ENCODE peak calls at places on chromosomes 3 and 15, in six cellular contexts. Q, T, E, J, U and D are unnamed samples.

GRCh38 chr15:70018646-70019600 is 78.8 kb downstream of the TLE3 start:
- DNase-seq in Q (no peak), T (no peak), E (no peak), J (no peak), U (no peak), D (no peak)

GRCh38 chr3:63661242-63661641 is 8.8 kb downstream of the SNTN start:
- DNase-seq in Q (no peak), T (no peak), E (no peak), J (no peak), U (no peak), D (no peak)

GRCh38 chr3:29536016-29536736 is 255.3 kb downstream of the RBMS3 start:
- DNase-seq in Q (no peak), T (no peak), E (no peak), J (no peak), U (no peak), D (no peak)

GRCh38 chr3:158709666-158710083 is 22.6 kb downstream of the RARRES1 start:
- DNase-seq in Q (no peak), T (no peak), E (no peak), J (no peak), U (no peak), D (no peak)

GRCh38 chr3:18740631-18741583 is 315.8 kb upstream of the SATB1 start:
- DNase-seq in Q (no peak), T (peak), E (peak), J (no peak), U (no peak), D (peak)

GRCh38 chr3:159499031-159499793 is 489.4 kb upstream of the IL12A start:
- DNase-seq in Q (no peak), T (no peak), E (no peak), J (no peak), U (no peak), D (no peak)

GRCh38 chr15:76328962-76329361 is 7.6 kb upstream of the ISL2 start:
- DNase-seq in Q (no peak), T (no peak), E (no peak), J (no peak), U (no peak), D (no peak)

GRCh38 chr3:56753206-56753605 is 48.5 kb downstream of the ARHGEF3 start:
- DNase-seq in Q (no peak), T (peak), E (peak), J (no peak), U (no peak), D (no peak)

GRCh38 chr3:15471861-15472260 is 44.5 kb downstream of the EAF1 start:
- DNase-seq in Q (no peak), T (no peak), E (no peak), J (no peak), U (no peak), D (no peak)

GRCh38 chr3:11567516-11568467 is 75.9 kb downstream of the VGLL4 start:
- DNase-seq in Q (no peak), T (no peak), E (no peak), J (no peak), U (no peak), D (no peak)

GRCh38 chr3:49812916-49813496 is 747 bp downstream of the UBA7 start:
- DNase-seq in Q (no peak), T (no peak), E (no peak), J (no peak), U (no peak), D (no peak)

GRCh38 chr15:29675791-29676301 is 146.4 kb downstream of the TJP1 start:
- DNase-seq in Q (no peak), T (no peak), E (no peak), J (no peak), U (no peak), D (peak)

GRCh38 chr3:159865042-159865579 is 123.5 kb upstream of the IL12A start:
- DNase-seq in Q (no peak), T (no peak), E (no peak), J (no peak), U (no peak), D (no peak)

GRCh38 chr3:64575211-64575844 is 112.5 kb downstream of the ADAMTS9 start:
- DNase-seq in Q (no peak), T (no peak), E (no peak), J (no peak), U (no peak), D (no peak)

GRCh38 chr15:72231847-72232461 is 964 bp upstream of the PKM start:
- DNase-seq in Q (no peak), T (peak), E (peak), J (no peak), U (peak), D (peak)

GRCh38 chr3:13122101-13123055 is 49.1 kb upstream of the IQSEC1 start:
- DNase-seq in Q (no peak), T (no peak), E (no peak), J (no peak), U (no peak), D (no peak)

GRCh38 chr3:141996437-141996836 is 120.0 kb downstream of the ATP1B3 start:
- DNase-seq in Q (no peak), T (no peak), E (no peak), J (no peak), U (no peak), D (no peak)

GRCh38 chr3:127002195-127003174 is 19.6 kb downstream of the PLXNA1 start:
- DNase-seq in Q (peak), T (no peak), E (no peak), J (no peak), U (no peak), D (peak)

GRCh38 chr3:150626148-150626930 is 23.2 kb downstream of the SELENOT start:
- DNase-seq in Q (no peak), T (no peak), E (no peak), J (no peak), U (no peak), D (no peak)

GRCh38 chr3:103767635-103768034 is 1332.8 kb downstream of the ZPLD1 start:
- DNase-seq in Q (no peak), T (no peak), E (no peak), J (no peak), U (no peak), D (no peak)

GRCh38 chr15:42060797-42061196 is 33.6 kb downstream of the PLA2G4D start:
- DNase-seq in Q (no peak), T (no peak), E (no peak), J (no peak), U (no peak), D (peak)

GRCh38 chr3:70833510-70833835 is 521.0 kb upstream of the MDFIC2 start:
- DNase-seq in Q (no peak), T (no peak), E (no peak), J (no peak), U (no peak), D (no peak)

GRCh38 chr3:177770821-177771220 is 573.5 kb upstream of the TBL1XR1 start:
- DNase-seq in Q (no peak), T (no peak), E (no peak), J (no peak), U (no peak), D (no peak)

GRCh38 chr3:52434491-52435115 is 10.3 kb downstream of the SEMA3G start:
- DNase-seq in Q (no peak), T (no peak), E (no peak), J (no peak), U (no peak), D (no peak)

GRCh38 chr3:61632568-61633175 is 71.3 kb downstream of the PTPRG start:
- DNase-seq in Q (no peak), T (no peak), E (no peak), J (no peak), U (no peak), D (no peak)